ENCODE peak calls at places on chromosome 2, in five cellular contexts. I, M, O, D and R are unnamed samples.

GRCh38 chr2:101667823-101668222 is 29.7 kb upstream of the MAP4K4 start:
- DNase-seq in I (no peak), M (no peak), O (peak), D (no peak), R (no peak)

GRCh38 chr2:143473206-143473605 is 344.0 kb downstream of the ARHGAP15 start:
- DNase-seq in I (peak), M (no peak), O (no peak), D (no peak), R (peak)

GRCh38 chr2:178279142-178279541 is 84.8 kb downstream of the OSBPL6 start:
- DNase-seq in I (peak), M (no peak), O (peak), D (peak), R (peak)

GRCh38 chr2:71299507-71299906 is 32.1 kb upstream of the ZNF638 start:
- DNase-seq in I (peak), M (no peak), O (peak), D (no peak), R (peak)

GRCh38 chr2:124147552-124147951 is 122.5 kb downstream of the CNTNAP5 start:
- DNase-seq in I (no peak), M (no peak), O (no peak), D (no peak), R (no peak)

GRCh38 chr2:10339647-10340592 is 37.2 kb downstream of the HPCAL1 start:
- DNase-seq in I (no peak), M (no peak), O (no peak), D (no peak), R (no peak)

GRCh38 chr2:71929482-71929772 is 218.2 kb downstream of the CYP26B1 start:
- DNase-seq in I (no peak), M (no peak), O (no peak), D (no peak), R (no peak)

GRCh38 chr2:83531211-83531610 is 927.9 kb downstream of the SUCLG1 start:
- DNase-seq in I (no peak), M (no peak), O (peak), D (no peak), R (no peak)

GRCh38 chr2:240189686-240190085 is 49.2 kb upstream of the OTOS start:
- DNase-seq in I (no peak), M (no peak), O (no peak), D (no peak), R (no peak)

GRCh38 chr2:183248866-183249567 is 124.8 kb downstream of the NUP35 start:
- DNase-seq in I (peak), M (no peak), O (peak), D (no peak), R (peak)

GRCh38 chr2:107362973-107363372 is 463.7 kb upstream of the RGPD4 start:
- DNase-seq in I (no peak), M (no peak), O (no peak), D (no peak), R (no peak)

GRCh38 chr2:96870631-96871255 is 863 bp upstream of the SEMA4C start:
- DNase-seq in I (peak), M (no peak), O (no peak), D (no peak), R (no peak)

GRCh38 chr2:48601349-48601748 is 16.3 kb upstream of the GTF2A1L start:
- DNase-seq in I (peak), M (peak), O (no peak), D (no peak), R (peak)

GRCh38 chr2:65366595-65367125 is 65.7 kb downstream of the SPRED2 start:
- DNase-seq in I (peak), M (no peak), O (no peak), D (no peak), R (peak)

GRCh38 chr2:176102309-176102866 is 2.8 kb downstream of the HOXD12 start:
- DNase-seq in I (no peak), M (no peak), O (no peak), D (no peak), R (no peak)

GRCh38 chr2:113218283-113219091 is 44.7 kb downstream of the PSD4 start:
- DNase-seq in I (peak), M (no peak), O (no peak), D (no peak), R (no peak)

GRCh38 chr2:197437380-197437779 is 2.6 kb upstream of the SF3B1 start:
- DNase-seq in I (no peak), M (no peak), O (no peak), D (no peak), R (no peak)

GRCh38 chr2:197434541-197435513 is at the start of gene SF3B1:
- DNase-seq in I (peak), M (peak), O (peak), D (peak), R (peak)

GRCh38 chr2:197431858-197432257 is 3.0 kb downstream of the SF3B1 start:
- DNase-seq in I (no peak), M (no peak), O (no peak), D (no peak), R (no peak)

GRCh38 chr2:197433770-197434438 is 924 bp downstream of the SF3B1 start:
- DNase-seq in I (peak), M (no peak), O (no peak), D (no peak), R (peak)

DNA sequence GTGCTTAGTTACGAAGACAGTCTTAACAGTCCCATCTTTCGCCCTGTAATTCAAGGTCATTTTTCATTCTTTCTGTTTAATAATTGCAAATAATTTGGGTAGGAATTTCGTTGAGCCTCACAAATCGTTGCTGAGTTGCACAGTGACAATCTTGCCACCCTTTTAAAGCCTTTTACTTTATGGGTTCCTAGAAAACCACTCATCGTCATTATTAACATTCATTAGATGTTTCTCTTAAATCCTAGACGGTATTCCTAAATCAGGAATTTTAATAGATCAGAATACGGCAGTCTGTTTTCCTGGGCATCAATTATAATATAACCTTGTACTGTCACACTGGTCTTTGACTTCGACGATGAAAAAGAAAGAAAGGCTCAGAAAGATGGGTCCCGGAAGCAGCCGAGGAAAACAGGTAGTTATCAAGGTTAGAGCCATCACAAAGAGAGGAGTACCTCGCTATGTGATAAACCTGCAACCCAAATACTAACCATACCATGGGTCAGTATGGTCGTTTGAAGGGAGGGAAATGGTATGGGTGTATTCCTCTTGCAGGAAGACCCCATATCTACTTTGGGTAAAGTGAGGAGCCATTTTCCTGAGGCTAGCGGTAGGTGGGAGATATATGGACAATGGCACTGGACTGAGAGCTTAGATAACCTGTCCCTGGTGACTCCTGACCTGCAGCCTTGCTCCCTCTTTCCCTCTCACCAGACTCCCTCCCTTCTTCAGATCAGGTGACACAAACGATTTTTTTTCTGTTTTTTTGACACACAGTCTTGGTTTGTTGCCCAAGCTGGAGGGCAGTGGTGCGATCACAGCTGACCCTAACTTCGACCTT is 989 bp upstream of the SF3B1 start:
- DNase-seq in I (no peak), M (no peak), O (no peak), D (no peak), R (no peak)
- H2AK5ac ChIP-seq in I (peak), M (no peak), O (no peak), D (peak), R (peak)

DNA sequence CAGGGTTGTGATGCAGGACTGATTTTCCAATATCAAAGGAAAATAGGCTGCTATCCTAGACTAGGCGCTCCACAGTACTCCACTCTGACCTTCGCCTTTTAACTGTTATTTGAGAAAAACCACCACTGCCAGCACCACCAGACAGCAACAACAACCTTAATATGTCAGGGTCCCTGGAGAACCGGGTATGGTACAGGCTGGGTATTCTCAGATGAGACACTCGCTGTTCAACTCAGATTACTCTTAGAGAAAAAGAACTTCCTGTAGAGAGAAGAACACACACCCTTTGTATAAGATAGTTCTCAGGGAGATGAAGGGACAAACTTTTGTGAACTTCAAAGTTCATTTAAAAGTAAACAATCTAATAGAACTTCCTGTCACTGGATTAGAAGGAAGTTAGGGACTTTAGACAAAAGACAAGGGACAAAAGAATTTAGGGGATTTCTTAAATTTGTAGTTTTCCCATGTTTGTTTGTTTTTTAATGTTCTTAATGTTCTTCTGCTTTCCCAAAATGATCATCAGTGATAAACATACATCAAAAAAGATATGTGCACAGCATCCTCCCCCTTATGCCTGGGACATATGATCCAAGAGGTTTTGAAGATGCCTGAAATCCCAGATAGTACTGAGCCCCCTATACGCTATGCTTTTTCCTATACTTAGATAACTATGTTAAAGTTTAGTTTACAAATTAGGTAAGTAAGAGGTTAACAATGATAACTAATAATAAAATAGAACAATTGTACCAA is 41.3 kb upstream of the PPP1R1C start:
- DNase-seq in I (no peak), M (no peak), O (no peak), D (no peak), R (no peak)
- H3K14ac ChIP-seq in I (no peak), M (no peak), O (no peak), D (no peak), R (no peak)

DNA sequence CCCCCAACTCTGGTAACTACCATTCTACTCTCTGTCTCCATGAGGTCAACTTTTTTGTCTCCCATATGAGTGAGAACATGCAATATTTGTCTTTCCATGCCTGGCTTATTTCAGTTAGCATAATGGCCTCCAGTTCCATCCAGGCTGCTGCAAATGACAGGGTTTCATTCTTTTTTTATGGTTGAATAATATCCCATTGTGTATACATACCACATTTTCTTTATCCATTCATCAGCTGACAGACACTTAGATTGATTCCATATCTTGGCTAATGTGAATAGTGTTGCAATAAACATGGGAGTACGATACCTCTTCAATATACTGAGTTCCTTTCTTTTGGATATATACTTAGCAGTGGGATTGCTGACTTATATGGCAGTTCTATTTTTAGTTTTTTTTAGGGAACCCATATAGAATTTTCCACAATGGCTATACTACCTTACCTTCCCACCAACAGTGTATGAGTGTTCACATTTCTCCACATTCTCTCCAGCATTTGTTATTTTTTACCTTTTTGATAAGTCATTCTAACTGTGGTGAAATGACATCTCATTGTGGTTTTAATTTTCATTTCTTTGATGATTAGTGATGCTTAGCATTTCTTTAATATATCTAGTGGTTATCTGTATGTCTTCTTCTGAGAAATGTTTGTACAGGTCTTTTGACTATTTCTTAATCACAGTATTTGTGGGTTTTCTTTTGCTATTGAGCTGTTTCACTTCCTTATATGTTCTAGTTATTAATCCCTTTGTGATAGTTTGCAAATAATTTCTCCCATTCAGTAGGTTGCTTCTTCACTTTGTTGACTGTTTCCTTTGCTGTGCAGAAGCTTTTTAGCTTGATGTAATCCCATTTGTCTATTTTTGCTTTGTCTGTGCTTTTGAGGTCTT is 112.2 kb downstream of the SRBD1 start:
- DNase-seq in I (no peak), M (no peak), O (no peak), D (no peak), R (no peak)
- H3K4me2 ChIP-seq in I (no peak), M (no peak), O (no peak), D (no peak), R (no peak)

GRCh38 chr2:47501374-47502200 is 98.6 kb downstream of the MSH2 start:
- DNase-seq in I (peak), M (no peak), O (no peak), D (no peak), R (peak)

GRCh38 chr2:47503481-47504070 is 100.6 kb downstream of the MSH2 start:
- DNase-seq in I (no peak), M (no peak), O (no peak), D (no peak), R (no peak)

GRCh38 chr2:47499621-47500309 is 96.8 kb downstream of the MSH2 start:
- DNase-seq in I (no peak), M (no peak), O (no peak), D (no peak), R (no peak)

GRCh38 chr2:47497843-47498460 is 95.0 kb downstream of the MSH2 start:
- DNase-seq in I (no peak), M (no peak), O (no peak), D (no peak), R (no peak)

GRCh38 chr2:47499093-47499492 is 96.1 kb downstream of the MSH2 start:
- DNase-seq in I (no peak), M (no peak), O (no peak), D (no peak), R (no peak)
- H2AK5ac ChIP-seq in I (no peak), M (no peak), O (no peak), D (no peak), R (no peak)

DNA sequence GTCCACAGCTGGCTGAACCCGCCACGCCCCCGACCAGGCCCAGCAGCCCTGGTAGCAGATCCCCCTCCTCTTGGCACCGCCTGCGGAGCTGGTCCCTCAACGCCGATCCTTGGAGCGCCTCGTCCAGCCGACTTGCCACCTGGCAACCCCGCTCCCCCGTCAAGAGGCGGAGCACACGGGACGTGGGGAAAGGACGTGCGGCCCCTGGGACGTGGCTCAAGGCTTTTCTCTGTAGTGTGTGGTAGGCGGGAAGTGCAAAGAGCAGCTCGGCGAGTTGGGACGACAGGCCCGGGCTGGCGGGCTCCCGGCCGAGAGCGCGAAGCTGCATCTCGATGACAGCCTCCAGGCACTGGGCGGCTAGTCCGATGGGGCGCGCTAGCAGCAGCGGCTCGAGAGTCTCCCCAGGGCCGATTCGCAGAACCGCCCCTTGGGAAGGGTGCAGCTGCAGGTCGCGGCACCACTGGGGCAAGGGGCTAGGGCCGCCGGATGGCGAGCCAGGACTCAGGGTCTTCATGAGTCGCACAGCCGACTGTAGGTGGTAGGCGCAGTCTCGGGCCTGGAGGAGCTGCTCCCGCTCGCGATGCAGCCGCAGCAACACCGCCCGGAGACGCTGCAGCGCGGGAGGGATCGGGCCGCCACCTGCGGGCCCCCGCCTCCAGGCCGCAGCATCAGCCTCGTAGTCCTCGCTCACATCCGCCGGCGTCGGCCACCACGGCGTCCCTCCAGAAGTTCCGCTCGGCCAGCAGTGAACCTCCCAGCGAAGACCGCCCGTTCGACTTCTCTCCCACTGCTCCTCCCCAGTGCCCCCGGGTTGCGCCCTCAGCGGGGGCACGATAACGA is 617 bp downstream of the CCDC142 start:
- DNase-seq in I (peak), M (no peak), O (no peak), D (no peak), R (no peak)
- H3K14ac ChIP-seq in I (peak), M (peak), O (peak), D (no peak), R (peak)